ENCODE peak calls at places on chromosomes 12 and 14, in five cellular contexts. M is breast epithelium, Z is tibial artery, L is bronchial epithelial cell, T is IMR-90. J is an unnamed sample.
A peak's percentile ranks its signal among the peaks of the same experiment; 100 is the strongest.

GRCh38 chr12:238736-239398 is 23.8 kb downstream of the SLC6A13 start:
- DNase-seq in Z (no peak), M (no peak), L (no peak), T (no peak), J (no peak)

GRCh38 chr12:122865268-122866231 is 30.3 kb downstream of the HIP1R start:
- DNase-seq in T (no peak), Z (no peak), M (no peak), L (no peak), J (no peak)

GRCh38 chr14:104229621-104230041 is 91.2 kb downstream of the KIF26A start:
- DNase-seq in T (no peak), Z (no peak), M (no peak), L (no peak), J (no peak)

GRCh38 chr12:76398106-76398505 is 49.9 kb upstream of the BBS10 start:
- DNase-seq in L (no peak), Z (no peak), T (no peak), M (no peak), J (no peak)

GRCh38 chr12:44405267-44405666 is 470.8 kb downstream of the NELL2 start:
- DNase-seq in T (no peak), Z (no peak), M (no peak), L (no peak), J (no peak)

GRCh38 chr14:80946187-80946586 is 4.6 kb upstream of the CEP128 start:
- DNase-seq in L (peak; percentile 91), T (peak; percentile 52), Z (no peak), M (no peak), J (no peak)

GRCh38 chr14:66152269-66152668 is 333.9 kb upstream of the CCDC196 start:
- DNase-seq in L (no peak), Z (no peak), T (no peak), M (no peak), J (no peak)

GRCh38 chr12:18805516-18806248 is 67.8 kb downstream of the CAPZA3 start:
- DNase-seq in M (no peak), L (no peak), T (no peak), Z (no peak), J (no peak)

GRCh38 chr14:52767058-52767833 is 24.2 kb downstream of the GNPNAT1 start:
- DNase-seq in L (peak; percentile 59), Z (no peak), T (peak; percentile 23), M (no peak), J (no peak)

GRCh38 chr12:12456637-12457036 is 99.8 kb downstream of the BORCS5 start:
- DNase-seq in L (peak; percentile 84), T (peak; percentile 75), Z (no peak), M (no peak), J (peak; percentile 49)

GRCh38 chr12:13165578-13166120 is 30.9 kb upstream of the EMP1 start:
- DNase-seq in M (peak; percentile 92), L (peak; percentile 99), Z (peak; percentile 80), T (peak; percentile 78), J (peak; percentile 63)

GRCh38 chr12:67517181-67517887 is 131.2 kb upstream of the DYRK2 start:
- DNase-seq in L (peak; percentile 99), Z (no peak), T (no peak), M (peak; percentile 65), J (no peak)

GRCh38 chr12:64735447-64735846 is 23.8 kb downstream of the GNS start:
- DNase-seq in Z (no peak), L (no peak), M (no peak), T (peak; percentile 16), J (no peak)

GRCh38 chr12:13780453-13780852 is 200.9 kb downstream of the GRIN2B start:
- DNase-seq in M (no peak), L (no peak), T (no peak), Z (no peak), J (no peak)

GRCh38 chr14:97544581-97544980 is 747.4 kb downstream of the VRK1 start:
- DNase-seq in M (no peak), Z (peak; percentile 37), L (no peak), T (no peak), J (no peak)

GRCh38 chr14:104969741-104970230 is 8.4 kb downstream of the AHNAK2 start:
- DNase-seq in L (no peak), T (no peak), M (no peak), Z (no peak), J (no peak)

GRCh38 chr14:61585598-61586538 is 109.4 kb upstream of the HIF1A start:
- DNase-seq in Z (peak; percentile 76), M (no peak), L (peak; percentile 77), T (peak; percentile 93), J (peak; percentile 82)

GRCh38 chr12:67558775-67559174 is 89.8 kb upstream of the DYRK2 start:
- DNase-seq in T (no peak), M (no peak), L (no peak), Z (no peak), J (no peak)

GRCh38 chr14:31419179-31420012 is 954 bp downstream of the HEATR5A start:
- DNase-seq in M (no peak), T (peak; percentile 37), L (peak; percentile 38), Z (no peak), J (peak; percentile 18)

GRCh38 chr14:68747366-68747765 is 45.5 kb downstream of the ZFP36L1 start:
- DNase-seq in Z (no peak), T (no peak), L (no peak), M (no peak), J (no peak)

GRCh38 chr12:65868133-65868705 is 43.9 kb downstream of the HMGA2 start:
- DNase-seq in M (no peak), L (peak; percentile 93), Z (no peak), T (peak; percentile 97), J (peak; percentile 94)

GRCh38 chr14:32203928-32204357 is 874 bp upstream of the RNU6-8 start:
- DNase-seq in T (no peak), Z (no peak), M (peak; percentile 34), L (no peak), J (peak; percentile 7)

GRCh38 chr12:49868952-49869815 is 26.3 kb upstream of the BCDIN3D start:
- DNase-seq in L (no peak), M (peak; percentile 57), T (peak; percentile 97), Z (peak; percentile 86), J (peak; percentile 90)

GRCh38 chr12:98893126-98893525 is 248.0 kb downstream of the APAF1 start:
- DNase-seq in Z (no peak), L (no peak), M (no peak), T (no peak), J (no peak)

GRCh38 chr14:103427485-103428443 is 42.5 kb downstream of the MARK3 start:
- DNase-seq in T (peak; percentile 85), Z (no peak), L (peak; percentile 55), M (no peak), J (peak; percentile 80)

GRCh38 chr14:59004012-59004411 is 184.5 kb upstream of the DAAM1 start:
- DNase-seq in M (no peak), Z (no peak), L (no peak), T (peak; percentile 14), J (no peak)

GRCh38 chr12:24600996-24601395 is 347.9 kb downstream of the BCAT1 start:
- DNase-seq in T (peak; percentile 92), L (peak; percentile 85), M (no peak), Z (no peak), J (peak; percentile 50)

GRCh38 chr14:22560638-22561365 is 28.2 kb downstream of the DAD1 start:
- DNase-seq in T (no peak), M (no peak), L (no peak), Z (no peak), J (no peak)

GRCh38 chr12:49824886-49825285 is 3.3 kb downstream of the NCKAP5L start:
- DNase-seq in M (no peak), L (peak; percentile 61), T (peak; percentile 83), Z (peak; percentile 58), J (peak; percentile 61)

GRCh38 chr14:103366741-103367140 is 18.5 kb upstream of the MARK3 start:
- DNase-seq in L (no peak), Z (no peak), M (no peak), T (no peak), J (no peak)

GRCh38 chr12:51033457-51034089 is 7.4 kb upstream of the SLC11A2 start:
- DNase-seq in M (no peak), Z (no peak), L (no peak), T (no peak), J (no peak)

GRCh38 chr14:49992448-49992847 is 99.6 kb downstream of the ARF6 start:
- DNase-seq in T (no peak), M (no peak), Z (no peak), L (no peak), J (no peak)
- H3K4me3 ChIP-seq in T (no peak overlapping the region), M (no peak overlapping the region), Z (no peak overlapping the region), L (no peak overlapping the region), J (no peak overlapping the region)

DNA sequence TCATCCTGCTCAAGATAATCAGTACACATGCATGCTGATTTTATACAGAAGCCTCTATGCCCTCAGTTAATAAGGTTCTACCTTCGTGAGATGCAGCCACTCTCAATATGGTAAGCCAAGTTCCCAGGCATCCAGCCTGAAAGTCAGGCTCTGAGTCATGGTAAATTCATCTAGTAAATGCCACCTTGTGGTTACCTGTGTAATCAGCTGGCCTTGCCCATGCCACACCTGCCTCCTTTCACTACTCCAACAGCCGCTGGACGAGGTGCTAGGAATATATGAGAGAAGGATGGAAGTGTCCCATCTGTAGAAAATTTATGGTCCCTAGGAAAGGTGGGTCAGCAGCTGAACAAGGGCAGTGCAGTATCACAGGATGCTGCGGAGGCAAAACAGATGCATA is 207.3 kb downstream of the SSPN start:
- DNase-seq in T (no peak), M (peak; percentile 71), L (peak; percentile 87), Z (no peak), J (no peak)
- TF ChIP-seq CTCF in T (no peak), M (peak; percentile 48), L (peak; percentile 56), Z (no peak), J (no peak)

GRCh38 chr12:121093487-121093891 is 39.2 kb upstream of the P2RX7 start:
- DNase-seq in L (no peak), M (no peak), Z (no peak), T (no peak), J (no peak)

GRCh38 chr12:121092034-121092433 is 40.6 kb upstream of the P2RX7 start:
- DNase-seq in T (no peak), M (no peak), L (no peak), Z (no peak), J (no peak)

GRCh38 chr12:121096199-121096798 is 36.4 kb upstream of the P2RX7 start:
- DNase-seq in T (no peak), L (no peak), M (no peak), Z (no peak), J (no peak)

GRCh38 chr12:121099779-121100178 is 32.9 kb upstream of the P2RX7 start:
- DNase-seq in Z (no peak), M (no peak), L (no peak), T (no peak), J (no peak)

DNA sequence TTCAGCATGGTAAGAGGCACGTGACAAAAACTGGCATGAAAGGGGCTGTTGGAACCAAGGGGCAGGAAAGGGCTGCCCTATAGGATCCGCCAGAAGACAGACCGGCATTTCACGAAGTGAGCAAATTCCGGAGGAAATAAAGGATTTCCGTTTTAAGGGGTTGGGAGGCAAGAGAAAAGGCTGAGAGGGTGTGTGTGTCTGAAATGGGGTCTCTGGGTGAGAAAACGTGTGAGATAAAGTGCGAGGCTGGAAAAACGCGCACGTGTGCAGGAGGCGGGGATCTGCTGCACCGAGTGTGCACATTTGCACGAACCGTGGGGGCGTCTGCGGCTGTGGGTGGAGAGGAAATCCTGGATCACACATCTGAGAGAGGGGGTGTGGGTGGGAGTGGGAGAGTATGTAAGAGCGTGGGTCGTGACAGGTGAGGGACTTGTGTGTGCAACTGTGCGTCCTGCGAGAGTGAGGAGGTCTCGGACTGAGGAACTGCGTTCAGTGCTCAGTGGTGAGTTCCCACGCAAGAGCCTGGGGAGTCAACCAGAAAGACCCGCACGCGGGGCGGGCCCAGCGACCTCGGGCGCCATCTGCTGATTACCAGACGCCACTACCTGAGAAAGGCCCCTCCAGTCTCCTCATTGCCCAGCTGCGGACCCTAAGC is 37.0 kb upstream of the P2RX7 start:
- DNase-seq in T (peak; percentile 35), L (peak; percentile 21), Z (peak; percentile 60), M (peak; percentile 29), J (peak; percentile 50)
- H3K4me3 ChIP-seq in T (peak overlapping the region; percentile 24), L (no peak overlapping the region), Z (no peak overlapping the region), M (peak overlapping the region; percentile 48), J (peak overlapping the region; percentile 51)

GRCh38 chr12:2332947-2333346 is 280.2 kb downstream of the CACNA1C start:
- DNase-seq in Z (no peak), T (peak; percentile 61), L (no peak), M (no peak), J (peak; percentile 45)
- TF ChIP-seq CTCF in Z (no peak), T (no peak), L (no peak), M (no peak), J (peak; percentile 21)

J was measured in brain microvascular endothelial cell.